ENCODE peak calls at places on chromosome 10, in four cellular contexts. W, N, P and J are unnamed samples.

GRCh38 chr10:128000660-128001059 is 93.8 kb downstream of the PTPRE start:
- DNase-seq in W (peak; percentile 45), N (no peak), P (no peak), J (no peak)

GRCh38 chr10:113519616-113520015 is 33.2 kb upstream of the HABP2 start:
- DNase-seq in W (no peak), N (no peak), P (no peak), J (no peak)

GRCh38 chr10:72340510-72340895 is 14.2 kb downstream of the DNAJB12 start:
- DNase-seq in W (no peak), N (no peak), P (no peak), J (peak; percentile 47)

GRCh38 chr10:129896231-129897150 is 67.6 kb downstream of the EBF3 start:
- DNase-seq in W (no peak), N (no peak), P (no peak), J (no peak)

GRCh38 chr10:78906734-78907385 is 161.9 kb upstream of the ZMIZ1 start:
- DNase-seq in W (no peak), N (no peak), P (no peak), J (no peak)

GRCh38 chr10:74114041-74114448 is 36.6 kb downstream of the AP3M1 start:
- DNase-seq in W (no peak), N (no peak), P (no peak), J (no peak)

GRCh38 chr10:106401161-106401560 is 763.3 kb downstream of the SORCS1 start:
- DNase-seq in W (peak; percentile 26), N (no peak), P (no peak), J (no peak)

GRCh38 chr10:21648040-21648439 is 114.0 kb downstream of the MLLT10 start:
- DNase-seq in W (no peak), N (no peak), P (no peak), J (no peak)

GRCh38 chr10:118903251-118903650 is 126.3 kb upstream of the NANOS1 start:
- DNase-seq in W (no peak), N (no peak), P (no peak), J (no peak)

GRCh38 chr10:12907651-12908050 is 93.9 kb downstream of the CCDC3 start:
- DNase-seq in W (no peak), N (no peak), P (no peak), J (peak; percentile 57)

GRCh38 chr10:99525897-99526296 is 6.8 kb upstream of the NKX2-3 start:
- DNase-seq in W (no peak), N (no peak), P (no peak), J (no peak)

DNA sequence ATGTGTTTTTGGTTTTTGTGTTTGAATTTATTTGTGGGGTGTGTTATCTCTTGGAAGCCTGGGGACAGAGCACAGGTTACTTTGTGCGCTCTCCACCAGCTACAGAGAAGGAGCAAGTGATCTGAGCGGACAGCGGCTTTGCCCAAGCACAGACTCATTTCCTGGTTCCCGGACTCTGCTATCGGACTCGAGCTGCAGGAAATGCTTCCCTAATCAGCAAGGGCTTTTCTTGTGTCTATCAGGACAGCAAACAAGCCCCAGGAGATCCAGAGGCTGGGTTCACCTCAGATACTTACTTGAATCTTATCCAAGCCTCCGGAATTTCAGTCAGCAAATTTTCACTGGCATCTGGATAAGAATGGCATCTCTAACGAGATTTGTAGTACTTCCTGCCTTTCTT is 27.8 kb downstream of the MRC1 start:
- DNase-seq in W (no peak), N (no peak), P (peak; percentile 34), J (peak; percentile 83)
- H3K9ac ChIP-seq in W (no peak overlapping the region), N (no peak overlapping the region), P (no peak overlapping the region), J (no peak overlapping the region)

GRCh38 chr10:84270708-84271107 is 25.9 kb downstream of the RGR start:
- DNase-seq in W (no peak), N (no peak), P (no peak), J (no peak)
- TF ChIP-seq EZH2 in W (no peak), N (no peak), P (no peak), J (no peak)

GRCh38 chr10:27625452-27626345 is 119.9 kb downstream of the MKX start:
- DNase-seq in W (no peak), N (no peak), P (no peak), J (no peak)
- H3K27ac ChIP-seq in W (no peak overlapping the region), N (no peak overlapping the region), P (peak overlapping the region; percentile 94), J (no peak overlapping the region)

DNA sequence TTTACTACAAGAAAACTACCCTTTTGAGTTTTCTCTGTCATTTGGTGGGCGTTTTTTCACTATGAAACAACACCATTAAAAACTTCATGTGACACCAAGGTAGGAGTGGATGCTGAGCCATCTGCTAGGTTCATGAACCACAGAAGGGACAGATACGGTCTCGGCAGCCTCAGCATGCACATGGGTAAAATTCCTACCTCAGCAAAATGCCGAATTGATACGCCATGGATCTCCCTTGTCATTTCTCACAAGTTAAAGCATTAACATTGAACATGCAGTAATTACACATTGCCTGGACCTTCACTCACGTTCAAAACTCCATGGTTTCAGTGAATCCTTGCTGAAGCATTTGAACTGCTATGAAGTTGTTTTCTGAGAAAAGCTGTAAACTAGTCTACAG is 121.5 kb upstream of the EGR2 start:
- DNase-seq in W (no peak), N (no peak), P (no peak), J (no peak)
- H3K9ac ChIP-seq in W (no peak overlapping the region), N (no peak overlapping the region), P (no peak overlapping the region), J (no peak overlapping the region)

GRCh38 chr10:69570050-69570816 is 3.0 kb downstream of the NEUROG3 start:
- DNase-seq in W (no peak), N (no peak), P (no peak), J (no peak)

GRCh38 chr10:69571618-69572158 is 1.5 kb downstream of the NEUROG3 start:
- DNase-seq in W (no peak), N (no peak), P (no peak), J (no peak)

GRCh38 chr10:69573056-69573806 is at the start of gene NEUROG3:
- DNase-seq in W (no peak), N (no peak), P (no peak), J (no peak)

GRCh38 chr10:69574571-69574978 is 1.4 kb upstream of the NEUROG3 start:
- DNase-seq in W (no peak), N (no peak), P (no peak), J (no peak)

DNA sequence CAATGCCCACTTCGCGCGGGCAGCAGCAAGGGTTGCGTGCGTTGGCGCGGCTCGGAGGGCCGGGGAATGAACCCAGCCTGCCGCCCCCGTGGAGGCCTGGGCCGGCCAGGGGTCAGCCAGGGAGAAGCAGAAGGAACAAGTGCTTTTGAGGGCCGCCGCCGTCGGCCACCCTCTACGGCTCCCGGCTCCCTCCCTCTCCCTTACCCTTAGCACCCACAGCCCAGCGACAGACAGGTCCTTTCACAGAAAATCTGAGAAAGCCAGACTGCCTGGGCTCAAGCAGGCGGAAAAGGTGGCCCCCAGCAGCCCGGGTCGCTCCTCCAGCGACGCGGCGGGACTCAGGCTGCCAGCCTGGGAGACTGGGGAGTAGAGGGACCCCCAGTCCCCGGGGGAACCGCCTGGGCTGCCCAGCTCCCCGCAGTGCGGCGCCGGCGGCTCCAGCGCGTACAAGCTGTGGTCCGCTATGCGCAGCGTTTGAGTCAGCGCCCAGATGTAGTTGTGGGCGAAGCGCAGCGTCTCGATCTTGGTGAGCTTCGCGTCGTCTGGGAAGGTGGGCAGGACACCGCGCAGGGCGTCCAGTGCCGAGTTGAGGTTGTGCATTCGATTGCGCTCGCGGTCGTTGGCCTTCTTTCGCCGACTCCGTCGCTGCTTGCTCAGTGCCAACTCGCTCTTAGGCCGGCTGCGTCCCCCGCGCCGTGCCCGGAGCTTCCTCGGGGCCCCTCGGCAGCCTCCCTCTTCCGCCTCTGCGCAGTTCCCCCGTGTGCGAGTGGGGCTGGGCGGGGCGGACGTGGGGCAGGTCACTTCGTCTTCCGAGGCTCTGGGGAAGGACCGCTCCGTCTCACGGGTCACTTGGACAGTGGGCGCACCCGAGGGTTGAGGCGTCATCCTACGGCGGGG is 815 bp downstream of the NEUROG3 start:
- DNase-seq in W (peak; percentile 14), N (no peak), P (no peak), J (peak; percentile 5)
- TF ChIP-seq EZH2 in W (peak; percentile 11), N (no peak), P (no peak), J (peak; percentile 83)